ENCODE peak calls at places on chromosomes 13 and 19, in five cellular contexts. O, L, K, Z and C are unnamed samples.

GRCh38 chr13:29539866-29540265 is 55.6 kb downstream of the SLC7A1 start:
- DNase-seq in K (no peak), O (no peak), L (no peak), Z (no peak), C (no peak)

GRCh38 chr13:51525567-51526165 is 58.6 kb upstream of the WDFY2 start:
- DNase-seq in K (no peak), Z (no peak), O (peak; percentile 57), L (no peak), C (no peak)

GRCh38 chr19:1122972-1123363 is 19.2 kb downstream of the GPX4 start:
- DNase-seq in O (peak; percentile 69), L (peak; percentile 73), K (no peak), Z (no peak), C (peak; percentile 74)

GRCh38 chr13:21181671-21182070 is 5.2 kb downstream of the MRPL57 start:
- DNase-seq in K (no peak), L (no peak), O (no peak), Z (no peak), C (no peak)

GRCh38 chr19:50896591-50897190 is 14.5 kb downstream of the KLK4 start:
- DNase-seq in Z (no peak), L (peak; percentile 53), O (peak; percentile 12), K (peak; percentile 48), C (no peak)

GRCh38 chr19:13781547-13781946 is 7.3 kb downstream of the C19orf53 start:
- DNase-seq in K (peak; percentile 36), Z (peak; percentile 68), L (no peak), O (peak; percentile 95), C (peak; percentile 85)

GRCh38 chr19:8113017-8113416 is 36.4 kb downstream of the FBN3 start:
- DNase-seq in Z (no peak), O (no peak), L (no peak), K (no peak), C (no peak)

GRCh38 chr13:51726446-51727185 is 77.3 kb downstream of the DHRS12 start:
- DNase-seq in O (peak; percentile 69), Z (no peak), L (no peak), K (no peak), C (peak; percentile 77)

GRCh38 chr13:94323746-94324408 is 155.6 kb downstream of the DCT start:
- DNase-seq in O (no peak), L (no peak), Z (no peak), K (no peak), C (no peak)

GRCh38 chr13:113207890-113208423 is 512 bp downstream of the PCID2 start:
- DNase-seq in K (peak; percentile 22), L (peak; percentile 68), O (peak; percentile 61), Z (no peak), C (peak; percentile 43)

GRCh38 chr13:28048768-28049167 is 51.6 kb downstream of the FLT3 start:
- DNase-seq in O (no peak), K (no peak), L (no peak), Z (no peak), C (no peak)

GRCh38 chr13:25453966-25454365 is 82.2 kb downstream of the ATP8A2 start:
- DNase-seq in Z (peak; percentile 58), K (no peak), L (no peak), O (no peak), C (no peak)